ENCODE peak calls at places on chromosome 3, in ten cellular contexts. One of them, this sample, is unnamed.
A peak's percentile ranks its signal among the peaks of the same experiment; 100 is the strongest.

GRCh38 chr3:107496855-107497254 is 25.9 kb upstream of the BBX start:
- DNase-seq in tibial nerve: no peak
- DNase-seq in left lung: no peak
- DNase-seq in transverse colon: no peak
- DNase-seq in fibroblast of lung: peak; percentile 23
- DNase-seq in PC-3: peak; percentile 40
- DNase-seq in stomach: no peak
- DNase-seq in CD8-positive, alpha-beta T cell: no peak
- DNase-seq in astrocyte: peak; percentile 8
- DNase-seq in GM23248: no peak
- DNase-seq in this sample: no peak

GRCh38 chr3:135756016-135756695 is 209.4 kb upstream of the PPP2R3A start:
- DNase-seq in tibial nerve: no peak
- DNase-seq in left lung: no peak
- DNase-seq in transverse colon: no peak
- DNase-seq in fibroblast of lung: no peak
- DNase-seq in PC-3: no peak
- DNase-seq in stomach: no peak
- DNase-seq in CD8-positive, alpha-beta T cell: no peak
- DNase-seq in astrocyte: no peak
- DNase-seq in GM23248: no peak
- DNase-seq in this sample: no peak

GRCh38 chr3:112651516-112651915 is 10.6 kb upstream of the CCDC80 start:
- DNase-seq in tibial nerve: no peak
- DNase-seq in left lung: no peak
- DNase-seq in transverse colon: no peak
- DNase-seq in fibroblast of lung: peak; percentile 92
- DNase-seq in PC-3: peak; percentile 42
- DNase-seq in stomach: no peak
- DNase-seq in CD8-positive, alpha-beta T cell: no peak
- DNase-seq in astrocyte: peak; percentile 91
- DNase-seq in GM23248: peak; percentile 81
- DNase-seq in this sample: no peak

GRCh38 chr3:154458560-154458959 is 28.6 kb upstream of the GPR149 start:
- DNase-seq in tibial nerve: no peak
- DNase-seq in left lung: no peak
- DNase-seq in transverse colon: no peak
- DNase-seq in fibroblast of lung: no peak
- DNase-seq in PC-3: no peak
- DNase-seq in stomach: no peak
- DNase-seq in CD8-positive, alpha-beta T cell: no peak
- DNase-seq in astrocyte: no peak
- DNase-seq in GM23248: no peak
- DNase-seq in this sample: peak; percentile 4

GRCh38 chr3:124209426-124209825 is 217.5 kb upstream of the ROPN1 start:
- DNase-seq in tibial nerve: no peak
- DNase-seq in left lung: no peak
- DNase-seq in transverse colon: no peak
- DNase-seq in fibroblast of lung: peak; percentile 84
- DNase-seq in PC-3: no peak
- DNase-seq in stomach: no peak
- DNase-seq in CD8-positive, alpha-beta T cell: no peak
- DNase-seq in astrocyte: peak; percentile 77
- DNase-seq in GM23248: no peak
- DNase-seq in this sample: no peak

GRCh38 chr3:138939563-138940241 is 7.2 kb downstream of the FOXL2 start:
- DNase-seq in tibial nerve: no peak
- DNase-seq in left lung: peak; percentile 76
- DNase-seq in transverse colon: no peak
- DNase-seq in fibroblast of lung: no peak
- DNase-seq in PC-3: no peak
- DNase-seq in stomach: no peak
- DNase-seq in CD8-positive, alpha-beta T cell: no peak
- DNase-seq in astrocyte: no peak
- DNase-seq in GM23248: no peak
- DNase-seq in this sample: no peak

GRCh38 chr3:53150247-53151085 is 10.5 kb upstream of the PRKCD start:
- DNase-seq in tibial nerve: no peak
- DNase-seq in left lung: no peak
- DNase-seq in transverse colon: peak; percentile 81
- DNase-seq in fibroblast of lung: peak; percentile 36
- DNase-seq in PC-3: peak; percentile 96
- DNase-seq in stomach: peak; percentile 91
- DNase-seq in CD8-positive, alpha-beta T cell: no peak
- DNase-seq in astrocyte: no peak
- DNase-seq in GM23248: peak; percentile 83
- DNase-seq in this sample: peak; percentile 98

GRCh38 chr3:112638327-112639020 is 2.5 kb downstream of the CCDC80 start:
- DNase-seq in tibial nerve: no peak
- DNase-seq in left lung: peak; percentile 64
- DNase-seq in transverse colon: no peak
- DNase-seq in fibroblast of lung: no peak
- DNase-seq in PC-3: no peak
- DNase-seq in stomach: no peak
- DNase-seq in CD8-positive, alpha-beta T cell: no peak
- DNase-seq in astrocyte: no peak
- DNase-seq in GM23248: peak; percentile 84
- DNase-seq in this sample: no peak

GRCh38 chr3:59016930-59017616 is 32.8 kb downstream of the CFAP20DC start:
- DNase-seq in tibial nerve: no peak
- DNase-seq in left lung: no peak
- DNase-seq in transverse colon: no peak
- DNase-seq in fibroblast of lung: no peak
- DNase-seq in PC-3: no peak
- DNase-seq in stomach: no peak
- DNase-seq in CD8-positive, alpha-beta T cell: no peak
- DNase-seq in astrocyte: no peak
- DNase-seq in GM23248: no peak
- DNase-seq in this sample: no peak

GRCh38 chr3:58683001-58683845 is 16.6 kb upstream of the FAM3D start:
- DNase-seq in tibial nerve: no peak
- DNase-seq in left lung: no peak
- DNase-seq in transverse colon: no peak
- DNase-seq in fibroblast of lung: peak; percentile 90
- DNase-seq in PC-3: peak; percentile 23
- DNase-seq in stomach: no peak
- DNase-seq in CD8-positive, alpha-beta T cell: no peak
- DNase-seq in astrocyte: peak; percentile 88
- DNase-seq in GM23248: peak; percentile 44
- DNase-seq in this sample: no peak

DNA sequence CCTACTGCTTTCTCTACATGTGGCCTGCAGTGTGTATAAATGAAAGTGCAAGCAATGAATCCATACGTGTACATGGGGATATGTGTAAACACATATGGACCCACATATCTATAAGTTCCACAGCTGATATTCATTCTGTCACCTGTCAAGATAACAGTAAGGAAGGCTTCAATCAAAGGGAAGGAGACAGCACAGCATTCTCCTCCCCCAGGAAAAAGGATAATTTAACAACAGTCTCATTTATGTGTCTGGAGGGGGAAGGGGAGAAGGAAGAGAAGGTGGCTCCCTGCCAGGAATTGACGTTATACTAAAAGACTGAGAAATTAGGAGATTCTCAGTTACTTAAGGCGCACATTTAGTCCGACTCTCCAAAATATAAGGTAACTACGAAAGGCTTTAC is 345.9 kb downstream of the FOXP1 start:
- DNase-seq in tibial nerve: no peak
- DNase-seq in left lung: no peak
- DNase-seq in transverse colon: no peak
- DNase-seq in fibroblast of lung: no peak
- DNase-seq in PC-3: no peak
- DNase-seq in stomach: no peak
- DNase-seq in CD8-positive, alpha-beta T cell: no peak
- DNase-seq in astrocyte: no peak
- DNase-seq in GM23248: no peak
- DNase-seq in this sample: no peak
- H3K4me1 ChIP-seq in tibial nerve: no peaks in the 10 kb centered on the region
- H3K4me1 ChIP-seq in left lung: peaks cover 6% of the 10 kb centered on the region
- H3K4me1 ChIP-seq in transverse colon: peaks cover 25% of the 10 kb centered on the region
- H3K4me1 ChIP-seq in fibroblast of lung: no peaks in the 10 kb centered on the region
- H3K4me1 ChIP-seq in PC-3: no peaks in the 10 kb centered on the region
- H3K4me1 ChIP-seq in stomach: peaks cover 22% of the 10 kb centered on the region
- H3K4me1 ChIP-seq in CD8-positive, alpha-beta T cell: peaks cover 12% of the 10 kb centered on the region
- H3K4me1 ChIP-seq in astrocyte: no peaks in the 10 kb centered on the region
- H3K4me1 ChIP-seq in GM23248: no peaks in the 10 kb centered on the region
- H3K4me1 ChIP-seq in this sample: no peaks in the 10 kb centered on the region

GRCh38 chr3:128469128-128469527 is 2.4 kb upstream of the DNAJB8 start:
- DNase-seq in tibial nerve: no peak
- DNase-seq in left lung: peak; percentile 55
- DNase-seq in transverse colon: no peak
- DNase-seq in fibroblast of lung: no peak
- DNase-seq in PC-3: no peak
- DNase-seq in stomach: no peak
- DNase-seq in CD8-positive, alpha-beta T cell: no peak
- DNase-seq in astrocyte: no peak
- DNase-seq in GM23248: no peak
- DNase-seq in this sample: no peak

GRCh38 chr3:128470134-128470915 is 3.6 kb upstream of the DNAJB8 start:
- DNase-seq in tibial nerve: no peak
- DNase-seq in left lung: peak; percentile 47
- DNase-seq in transverse colon: no peak
- DNase-seq in fibroblast of lung: no peak
- DNase-seq in PC-3: no peak
- DNase-seq in stomach: no peak
- DNase-seq in CD8-positive, alpha-beta T cell: no peak
- DNase-seq in astrocyte: no peak
- DNase-seq in GM23248: no peak
- DNase-seq in this sample: no peak

GRCh38 chr3:128469584-128469983 is 2.9 kb upstream of the DNAJB8 start:
- DNase-seq in tibial nerve: no peak
- DNase-seq in left lung: no peak
- DNase-seq in transverse colon: no peak
- DNase-seq in fibroblast of lung: no peak
- DNase-seq in PC-3: no peak
- DNase-seq in stomach: no peak
- DNase-seq in CD8-positive, alpha-beta T cell: no peak
- DNase-seq in astrocyte: no peak
- DNase-seq in GM23248: no peak
- DNase-seq in this sample: no peak

GRCh38 chr3:128466840-128467541 is at the start of gene DNAJB8:
- DNase-seq in tibial nerve: no peak
- DNase-seq in left lung: peak; percentile 23
- DNase-seq in transverse colon: no peak
- DNase-seq in fibroblast of lung: no peak
- DNase-seq in PC-3: no peak
- DNase-seq in stomach: no peak
- DNase-seq in CD8-positive, alpha-beta T cell: no peak
- DNase-seq in astrocyte: no peak
- DNase-seq in GM23248: no peak
- DNase-seq in this sample: no peak

DNA sequence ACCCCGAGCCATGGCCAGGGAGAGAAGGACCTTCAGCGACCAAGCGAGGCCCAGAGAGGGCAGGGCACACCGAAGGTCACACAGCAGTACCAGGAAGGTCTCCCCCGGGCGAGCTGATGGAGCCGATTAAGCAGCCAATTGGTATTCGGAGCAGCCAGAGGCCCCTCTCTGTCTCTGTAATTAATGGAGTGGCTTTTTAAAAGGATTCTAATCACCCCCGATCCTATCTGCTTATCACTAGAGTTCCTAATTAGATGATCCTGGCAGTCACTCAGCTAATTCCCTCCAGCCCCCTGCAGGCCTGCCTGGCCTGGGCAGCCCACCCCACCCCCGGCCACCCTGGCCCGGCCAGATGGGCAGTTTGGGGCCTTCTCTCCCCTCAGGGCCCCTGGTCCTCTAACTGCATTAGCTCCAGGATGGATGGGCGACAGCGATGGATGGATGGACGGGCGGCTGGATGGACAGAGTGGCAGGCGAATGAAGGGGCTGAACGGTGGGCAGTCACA is 1.6 kb upstream of the DNAJB8 start:
- DNase-seq in tibial nerve: no peak
- DNase-seq in left lung: peak; percentile 41
- DNase-seq in transverse colon: no peak
- DNase-seq in fibroblast of lung: no peak
- DNase-seq in PC-3: no peak
- DNase-seq in stomach: no peak
- DNase-seq in CD8-positive, alpha-beta T cell: no peak
- DNase-seq in astrocyte: no peak
- DNase-seq in GM23248: no peak
- DNase-seq in this sample: no peak
- H3K27me3 ChIP-seq in tibial nerve: no peaks in the 10 kb centered on the region
- H3K27me3 ChIP-seq in left lung: peaks cover 34% of the 10 kb centered on the region
- H3K27me3 ChIP-seq in transverse colon: peaks cover 12% of the 10 kb centered on the region
- H3K27me3 ChIP-seq in fibroblast of lung: peaks cover 24% of the 10 kb centered on the region
- H3K27me3 ChIP-seq in PC-3: no peaks in the 10 kb centered on the region
- H3K27me3 ChIP-seq in stomach: no peaks in the 10 kb centered on the region
- H3K27me3 ChIP-seq in CD8-positive, alpha-beta T cell: no peaks in the 10 kb centered on the region
- H3K27me3 ChIP-seq in astrocyte: peaks cover 51% of the 10 kb centered on the region
- H3K27me3 ChIP-seq in GM23248: peaks cover 10% of the 10 kb centered on the region
- H3K27me3 ChIP-seq in this sample: peaks cover 7% of the 10 kb centered on the region

DNA sequence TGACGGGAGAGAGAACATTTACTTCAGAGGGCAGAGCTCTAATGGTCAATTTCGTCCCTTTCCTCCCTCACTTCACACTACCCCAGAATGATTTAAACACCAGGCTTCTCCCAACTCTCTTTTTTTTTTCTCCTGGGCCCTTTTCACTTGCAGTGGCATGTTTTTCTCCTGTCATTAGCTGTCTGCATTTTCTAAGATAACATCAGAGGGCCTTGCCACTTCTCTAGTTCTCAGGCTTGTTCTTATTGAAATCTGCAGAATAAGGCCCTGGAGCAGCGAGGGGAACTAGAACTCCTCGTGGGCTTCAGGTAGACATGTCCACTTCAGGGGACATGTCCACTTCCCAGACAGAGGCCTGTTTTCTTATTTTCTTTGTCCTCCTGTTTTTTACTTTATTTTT is 514.4 kb upstream of the TBL1XR1 start:
- DNase-seq in tibial nerve: no peak
- DNase-seq in left lung: no peak
- DNase-seq in transverse colon: no peak
- DNase-seq in fibroblast of lung: no peak
- DNase-seq in PC-3: no peak
- DNase-seq in stomach: no peak
- DNase-seq in CD8-positive, alpha-beta T cell: no peak
- DNase-seq in astrocyte: no peak
- DNase-seq in GM23248: no peak
- DNase-seq in this sample: no peak
- H3K27ac ChIP-seq in tibial nerve: no peak overlapping the region
- H3K27ac ChIP-seq in left lung: no peak overlapping the region
- H3K27ac ChIP-seq in transverse colon: no peak overlapping the region
- H3K27ac ChIP-seq in fibroblast of lung: no peak overlapping the region
- H3K27ac ChIP-seq in PC-3: no peak overlapping the region
- H3K27ac ChIP-seq in stomach: no peak overlapping the region
- H3K27ac ChIP-seq in CD8-positive, alpha-beta T cell: no peak overlapping the region
- H3K27ac ChIP-seq in astrocyte: no peak overlapping the region
- H3K27ac ChIP-seq in GM23248: no peak overlapping the region
- H3K27ac ChIP-seq in this sample: no peak overlapping the region

DNA sequence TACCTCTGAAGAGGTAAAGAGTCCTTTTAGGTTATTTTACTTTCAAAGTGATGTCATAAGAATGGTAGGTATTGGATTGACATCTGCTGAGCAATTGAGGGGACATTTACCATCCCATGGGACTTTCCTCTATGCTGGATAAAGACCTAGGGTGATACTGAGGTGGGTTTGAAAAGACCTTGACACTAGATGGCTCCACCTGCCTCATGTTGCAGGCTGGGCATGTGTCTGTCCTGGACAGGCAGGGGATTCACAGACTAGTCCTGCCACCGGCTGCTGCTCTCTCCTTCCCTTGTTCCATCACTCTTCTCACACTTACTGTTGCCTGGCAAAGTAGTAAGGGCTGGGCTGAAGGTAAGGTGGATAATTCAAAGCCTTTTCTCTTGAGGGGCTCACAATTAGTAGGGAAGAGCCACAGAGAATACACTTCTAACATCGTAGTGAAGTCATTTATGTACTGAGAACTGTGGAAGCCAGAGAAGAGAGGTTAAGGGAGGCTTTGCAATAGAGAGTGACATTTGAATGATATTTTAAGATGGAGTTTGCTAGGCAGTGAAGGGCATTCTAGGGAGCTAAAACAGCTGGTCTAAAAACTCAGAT is 27.7 kb downstream of the TRAK1 start:
- DNase-seq in tibial nerve: peak; percentile 24
- DNase-seq in left lung: no peak
- DNase-seq in transverse colon: peak; percentile 42
- DNase-seq in fibroblast of lung: peak; percentile 30
- DNase-seq in PC-3: peak; percentile 85
- DNase-seq in stomach: peak; percentile 56
- DNase-seq in CD8-positive, alpha-beta T cell: no peak
- DNase-seq in astrocyte: no peak
- DNase-seq in GM23248: peak; percentile 42
- DNase-seq in this sample: peak; percentile 79
- H3K4me1 ChIP-seq in tibial nerve: peaks cover 9% of the 10 kb centered on the region
- H3K4me1 ChIP-seq in left lung: peaks cover 75% of the 10 kb centered on the region
- H3K4me1 ChIP-seq in transverse colon: peaks cover 48% of the 10 kb centered on the region
- H3K4me1 ChIP-seq in fibroblast of lung: peaks cover 17% of the 10 kb centered on the region
- H3K4me1 ChIP-seq in PC-3: peaks cover 33% of the 10 kb centered on the region
- H3K4me1 ChIP-seq in stomach: peaks cover 74% of the 10 kb centered on the region
- H3K4me1 ChIP-seq in CD8-positive, alpha-beta T cell: no peaks in the 10 kb centered on the region
- H3K4me1 ChIP-seq in astrocyte: peaks cover 32% of the 10 kb centered on the region
- H3K4me1 ChIP-seq in GM23248: peaks cover 39% of the 10 kb centered on the region
- H3K4me1 ChIP-seq in this sample: peaks cover 10% of the 10 kb centered on the region

This sample was measured in small intestine.